ENCODE peak calls at places on chromosomes 6 and 20, in six cellular contexts. A is posterior cingulate gyrus; R is ACHN; V is HFFc6; J is activated CD4-positive, alpha-beta T cell treated with anti-CD3 and anti-CD28 coated beads for 48 hours; K is activated T-cell treated with anti-CD3 and anti-CD28 coated beads for 1 hour. F is an unnamed sample.

GRCh38 chr6:17212541-17213371 is 68.4 kb upstream of the RBM24 start:
- DNase-seq in A (no peak), R (no peak), V (no peak), J (no peak), K (no peak), F (no peak)

GRCh38 chr6:98769546-98769945 is 64.8 kb upstream of the POU3F2 start:
- DNase-seq in A (no peak), R (peak; percentile 46), V (no peak), J (peak; percentile 12), K (no peak), F (peak; percentile 4)

GRCh38 chr6:30060634-30060981 is 457 bp upstream of the POLR1H start:
- DNase-seq in A (peak; percentile 75), R (peak; percentile 44), V (peak; percentile 47), J (peak; percentile 48), K (no peak), F (peak; percentile 74)

GRCh38 chr6:9532621-9533557 is 882.0 kb downstream of the TFAP2A start:
- DNase-seq in A (no peak), R (no peak), V (peak; percentile 53), J (no peak), K (no peak), F (no peak)

GRCh38 chr20:1282966-1283365 is 16.9 kb downstream of the SNPH start:
- DNase-seq in A (no peak), R (no peak), V (no peak), J (no peak), K (no peak), F (no peak)

GRCh38 chr6:133547136-133547535 is 306.0 kb downstream of the EYA4 start:
- DNase-seq in A (no peak), R (no peak), V (no peak), J (no peak), K (no peak), F (no peak)

GRCh38 chr6:44016131-44016870 is 111.0 kb downstream of the MRPL14 start:
- DNase-seq in A (no peak), R (no peak), V (peak; percentile 12), J (no peak), K (no peak), F (no peak)

GRCh38 chr6:13406781-13407180 is 78.4 kb upstream of the TBC1D7 start:
- DNase-seq in A (no peak), R (no peak), V (no peak), J (no peak), K (no peak), F (no peak)

GRCh38 chr6:96505363-96505762 is 16.2 kb upstream of the UFL1 start:
- DNase-seq in A (no peak), R (no peak), V (no peak), J (no peak), K (no peak), F (no peak)

GRCh38 chr6:137881522-137881886 is 14.4 kb downstream of the TNFAIP3 start:
- DNase-seq in A (no peak), R (no peak), V (no peak), J (no peak), K (no peak), F (no peak)

GRCh38 chr20:34710861-34711574 is 6.9 kb downstream of the TP53INP2 start:
- DNase-seq in A (no peak), R (no peak), V (no peak), J (no peak), K (no peak), F (no peak)

GRCh38 chr6:1231941-1232340 is 80.0 kb upstream of the FOXQ1 start:
- DNase-seq in A (no peak), R (no peak), V (no peak), J (no peak), K (no peak), F (no peak)

GRCh38 chr20:58652606-58653303 is 1.7 kb downstream of the STX16 start:
- DNase-seq in A (no peak), R (peak; percentile 6), V (no peak), J (no peak), K (no peak), F (peak; percentile 68)

GRCh38 chr20:60693513-60694133 is 558.4 kb upstream of the CDH4 start:
- DNase-seq in A (no peak), R (no peak), V (no peak), J (no peak), K (no peak), F (no peak)

GRCh38 chr20:48740714-48741113 is 87.1 kb downstream of the PREX1 start:
- DNase-seq in A (no peak), R (no peak), V (no peak), J (no peak), K (no peak), F (no peak)

GRCh38 chr6:168155193-168155592 is 76.2 kb upstream of the FRMD1 start:
- DNase-seq in A (no peak), R (no peak), V (no peak), J (no peak), K (no peak), F (peak; percentile 7)

GRCh38 chr6:158111987-158112386 is 56.1 kb downstream of the SERAC1 start:
- DNase-seq in A (no peak), R (no peak), V (no peak), J (no peak), K (no peak), F (no peak)

GRCh38 chr20:57581202-57582028 is 20.5 kb downstream of the PCK1 start:
- DNase-seq in A (no peak), R (no peak), V (no peak), J (no peak), K (no peak), F (no peak)

GRCh38 chr6:131510094-131510493 is 62.9 kb upstream of the ARG1 start:
- DNase-seq in A (no peak), R (no peak), V (no peak), J (no peak), K (no peak), F (no peak)

GRCh38 chr6:9766240-9766915 is 648.5 kb downstream of the TFAP2A start:
- DNase-seq in A (no peak), R (no peak), V (peak; percentile 96), J (no peak), K (no peak), F (peak; percentile 12)

GRCh38 chr20:61166324-61166723 is 85.7 kb upstream of the CDH4 start:
- DNase-seq in A (no peak), R (peak; percentile 42), V (peak; percentile 70), J (no peak), K (no peak), F (no peak)

GRCh38 chr6:157867155-157867559 is 44.1 kb downstream of the SNX9 start:
- DNase-seq in A (peak; percentile 69), R (peak; percentile 2), V (peak; percentile 29), J (peak; percentile 27), K (no peak), F (no peak)

GRCh38 chr6:64255000-64255399 is 619.4 kb downstream of the PHF3 start:
- DNase-seq in A (no peak), R (no peak), V (no peak), J (no peak), K (no peak), F (no peak)

GRCh38 chr20:18727032-18727508 is 86.5 kb upstream of the SCP2D1 start:
- DNase-seq in A (no peak), R (no peak), V (no peak), J (no peak), K (no peak), F (no peak)

GRCh38 chr6:158605266-158605878 is 39.2 kb downstream of the DYNLT1 start:
- DNase-seq in A (peak; percentile 79), R (peak; percentile 76), V (peak; percentile 68), J (peak; percentile 74), K (peak; percentile 36), F (peak; percentile 65)

GRCh38 chr6:162262466-162263196 is 464.9 kb downstream of the PRKN start:
- DNase-seq in A (no peak), R (no peak), V (no peak), J (no peak), K (no peak), F (no peak)

GRCh38 chr6:6798430-6798829 is 209.9 kb downstream of the LY86 start:
- DNase-seq in A (no peak), R (no peak), V (no peak), J (peak; percentile 39), K (no peak), F (no peak)

GRCh38 chr6:30322527-30323501 is 3.9 kb upstream of the TRIM39 start:
- DNase-seq in A (no peak), R (no peak), V (peak; percentile 77), J (peak; percentile 17), K (no peak), F (peak; percentile 23)

GRCh38 chr6:22029169-22029568 is 267.7 kb downstream of the PRL start:
- DNase-seq in A (no peak), R (no peak), V (no peak), J (no peak), K (no peak), F (no peak)

GRCh38 chr6:79872986-79873385 is 74.4 kb downstream of the ELOVL4 start:
- DNase-seq in A (no peak), R (no peak), V (peak; percentile 81), J (no peak), K (no peak), F (peak; percentile 27)

GRCh38 chr20:61561111-61561830 is 309.2 kb downstream of the CDH4 start:
- DNase-seq in A (peak; percentile 19), R (no peak), V (no peak), J (no peak), K (no peak), F (no peak)

GRCh38 chr6:4665489-4666417 is 110.5 kb upstream of the CDYL start:
- DNase-seq in A (no peak), R (no peak), V (no peak), J (no peak), K (no peak), F (no peak)

GRCh38 chr6:3775906-3776305 is 24.4 kb upstream of the PXDC1 start:
- DNase-seq in A (no peak), R (no peak), V (no peak), J (no peak), K (no peak), F (no peak)